ENCODE peak calls at places on chromosomes 12 and 14, in ten cellular contexts. E is COR-L47; Y is brain microvascular endothelial cell; D is MCF 10A; O is stimulated activated CD4-positive, alpha-beta T cell treated with anti-CD3 and anti-CD28 coated beads, Interleukin-2, amount 100 ng/mL, for 48 hours; A is testis; R is activated CD4-positive, alpha-beta T cell treated with anti-CD3 and anti-CD28 coated beads, Interleukin-2, amount 50 U/mL, for 48 hours; V is A549; T is mucosa of descending colon; P is foreskin fibroblast. C is an unnamed sample.

GRCh38 chr14:53380041-53380440 is 226.9 kb upstream of the DDHD1 start:
- DNase-seq in E (no peak), Y (no peak), D (no peak), O (no peak), A (no peak), R (no peak), V (no peak), T (no peak), P (peak; percentile 33), C (no peak)

GRCh38 chr14:102183922-102184677 is 44.4 kb downstream of the WDR20 start:
- DNase-seq in E (no peak), Y (no peak), D (no peak), O (peak; percentile 11), A (no peak), R (peak; percentile 30), V (no peak), T (no peak), P (no peak), C (no peak)

GRCh38 chr12:46983959-46984833 is 95.2 kb upstream of the PCED1B start:
- DNase-seq in E (peak; percentile 32), Y (peak; percentile 63), D (peak; percentile 72), O (peak; percentile 7), A (peak; percentile 51), R (peak; percentile 17), V (peak; percentile 34), T (peak; percentile 38), P (peak; percentile 38), C (peak; percentile 33)

GRCh38 chr12:6697584-6698351 is 2.8 kb downstream of the PIANP start:
- DNase-seq in E (no peak), Y (peak; percentile 52), D (peak; percentile 73), O (no peak), A (peak; percentile 58), R (peak; percentile 20), V (peak; percentile 82), T (peak; percentile 55), P (peak; percentile 64), C (peak; percentile 50)

GRCh38 chr14:29926701-29927595 is 699 bp downstream of the PRKD1 start:
- DNase-seq in E (peak; percentile 67), Y (peak; percentile 3), D (peak; percentile 58), O (no peak), A (peak; percentile 56), R (peak; percentile 1), V (peak; percentile 34), T (peak; percentile 38), P (peak; percentile 59), C (peak; percentile 64)

GRCh38 chr12:42485823-42486222 is 103.7 kb downstream of the PRICKLE1 start:
- DNase-seq in E (no peak), Y (no peak), D (no peak), O (no peak), A (no peak), R (no peak), V (no peak), T (no peak), P (no peak), C (no peak)

GRCh38 chr14:29262979-29263378 is 496.4 kb downstream of the FOXG1 start:
- DNase-seq in E (no peak), Y (no peak), D (no peak), O (no peak), A (no peak), R (no peak), V (no peak), T (no peak), P (no peak), C (no peak)

GRCh38 chr12:77914089-77914488 is 83.4 kb downstream of the NAV3 start:
- DNase-seq in E (no peak), Y (no peak), D (no peak), O (no peak), A (no peak), R (no peak), V (no peak), T (no peak), P (no peak), C (no peak)

GRCh38 chr12:111256629-111257434 is 112.1 kb downstream of the PHETA1 start:
- DNase-seq in E (no peak), Y (no peak), D (no peak), O (no peak), A (no peak), R (no peak), V (no peak), T (no peak), P (no peak), C (no peak)

GRCh38 chr14:105084741-105085571 is 19.7 kb upstream of the GPR132 start:
- DNase-seq in E (no peak), Y (no peak), D (no peak), O (no peak), A (no peak), R (no peak), V (no peak), T (no peak), P (no peak), C (no peak)

GRCh38 chr12:129049917-129050316 is 196.6 kb downstream of the GLT1D1 start:
- DNase-seq in E (no peak), Y (peak; percentile 28), D (peak; percentile 3), O (no peak), A (no peak), R (no peak), V (no peak), T (no peak), P (no peak), C (no peak)

GRCh38 chr12:44573723-44574122 is 302.4 kb downstream of the NELL2 start:
- DNase-seq in E (no peak), Y (no peak), D (no peak), O (no peak), A (no peak), R (no peak), V (no peak), T (no peak), P (no peak), C (no peak)

GRCh38 chr12:24902521-24903304 is 46.2 kb downstream of the BCAT1 start:
- DNase-seq in E (no peak), Y (no peak), D (no peak), O (peak; percentile 21), A (no peak), R (peak; percentile 28), V (no peak), T (peak; percentile 5), P (peak; percentile 54), C (no peak)

GRCh38 chr14:91062600-91062999 is 2.2 kb upstream of the RPS6KA5 start:
- DNase-seq in E (no peak), Y (no peak), D (no peak), O (no peak), A (no peak), R (no peak), V (no peak), T (no peak), P (no peak), C (no peak)

GRCh38 chr14:22291406-22291805 is 297.6 kb downstream of the DAD1 start:
- DNase-seq in E (no peak), Y (no peak), D (no peak), O (no peak), A (no peak), R (no peak), V (no peak), T (no peak), P (peak; percentile 24), C (no peak)

GRCh38 chr12:102601621-102602020 is 121.3 kb upstream of the IGF1 start:
- DNase-seq in E (no peak), Y (no peak), D (no peak), O (no peak), A (no peak), R (no peak), V (no peak), T (no peak), P (no peak), C (no peak)

GRCh38 chr14:72781476-72782181 is 112.3 kb downstream of the DPF3 start:
- DNase-seq in E (no peak), Y (peak; percentile 76), D (peak; percentile 16), O (no peak), A (no peak), R (no peak), V (peak; percentile 24), T (no peak), P (peak; percentile 71), C (no peak)

GRCh38 chr12:58540480-58541299 is 379.6 kb downstream of the LRIG3 start:
- DNase-seq in E (peak; percentile 88), Y (peak; percentile 86), D (peak; percentile 78), O (no peak), A (peak; percentile 83), R (peak; percentile 12), V (peak; percentile 24), T (peak; percentile 67), P (peak; percentile 89), C (peak; percentile 95)

GRCh38 chr14:75697371-75697770 is 36.3 kb downstream of the TTLL5 start:
- DNase-seq in E (no peak), Y (no peak), D (no peak), O (no peak), A (peak; percentile 33), R (no peak), V (no peak), T (no peak), P (no peak), C (no peak)

GRCh38 chr14:69886843-69887242 is 7.6 kb downstream of the SMOC1 start:
- DNase-seq in E (no peak), Y (peak; percentile 34), D (peak; percentile 64), O (no peak), A (no peak), R (no peak), V (no peak), T (no peak), P (peak; percentile 49), C (no peak)

GRCh38 chr12:80702889-80703605 is 4.4 kb upstream of the MYF6 start:
- DNase-seq in E (peak; percentile 47), Y (peak; percentile 71), D (peak; percentile 89), O (no peak), A (no peak), R (no peak), V (no peak), T (no peak), P (peak; percentile 54), C (peak; percentile 50)

GRCh38 chr12:32431025-32431424 is 31.7 kb downstream of the FGD4 start:
- DNase-seq in E (no peak), Y (no peak), D (no peak), O (no peak), A (no peak), R (no peak), V (no peak), T (no peak), P (no peak), C (no peak)

GRCh38 chr12:116919247-116919671 is 8.5 kb downstream of the FBXW8 start:
- DNase-seq in E (no peak), Y (no peak), D (no peak), O (no peak), A (no peak), R (no peak), V (no peak), T (peak; percentile 44), P (no peak), C (peak; percentile 43)

GRCh38 chr12:132282950-132283771 is 46.2 kb downstream of the GALNT9 start:
- DNase-seq in E (peak; percentile 23), Y (no peak), D (peak; percentile 48), O (no peak), A (no peak), R (no peak), V (no peak), T (no peak), P (no peak), C (peak; percentile 33)

GRCh38 chr12:25322918-25323773 is 72.4 kb upstream of the KRAS start:
- DNase-seq in E (no peak), Y (peak; percentile 54), D (peak; percentile 79), O (no peak), A (peak; percentile 45), R (no peak), V (no peak), T (no peak), P (no peak), C (no peak)

GRCh38 chr14:73743431-73743931 is 29.3 kb upstream of the PNMA1 start:
- DNase-seq in E (no peak), Y (no peak), D (no peak), O (no peak), A (no peak), R (peak; percentile 71), V (no peak), T (peak; percentile 66), P (no peak), C (no peak)

GRCh38 chr12:89731614-89732013 is 23.0 kb upstream of the ATP2B1 start:
- DNase-seq in E (no peak), Y (peak; percentile 65), D (peak; percentile 76), O (no peak), A (no peak), R (no peak), V (no peak), T (peak; percentile 13), P (peak; percentile 83), C (no peak)